ENCODE peak calls at places on chromosomes 12 and 14, in seven cellular contexts. O is stimulated activated CD8-positive, alpha-beta memory T cell treated with anti-CD3 and anti-CD28 coated beads, Interleukin-7, amount 100 ng/mL, for 24 hours; R is mesenchymal stem cell; X is activated CD4-positive, alpha-beta T cell treated with anti-CD3 and anti-CD28 coated beads, Interleukin-2, amount 10 ng/mL, durations not matched to agents 7 days and 5 days; C is HFF-Myc; M is NCI-H460; K is fibroblast of pulmonary artery. E is an unnamed sample.

GRCh38 chr12:14915736-14916135 is 22.6 kb downstream of the ERP27 start:
- DNase-seq in O (no peak), C (no peak), K (no peak), R (no peak), M (no peak), X (no peak), E (no peak)

GRCh38 chr12:90576707-90577106 is 378.3 kb downstream of the CCER1 start:
- DNase-seq in K (no peak), M (no peak), X (no peak), R (no peak), O (no peak), C (no peak), E (no peak)

GRCh38 chr12:39467432-39467870 is 24.5 kb upstream of the KIF21A start:
- DNase-seq in K (peak), X (no peak), O (no peak), M (no peak), R (peak), C (no peak), E (no peak)

GRCh38 chr12:108643941-108644742 is 10.4 kb upstream of the SELPLG start:
- DNase-seq in O (no peak), X (no peak), K (no peak), R (no peak), C (no peak), M (peak), E (no peak)

GRCh38 chr12:9331218-9331626 is 123.0 kb upstream of the PZP start:
- DNase-seq in K (peak), C (no peak), X (peak), R (peak), M (peak), O (peak), E (peak)

GRCh38 chr14:28731358-28731757 is 35.2 kb upstream of the FOXG1 start:
- DNase-seq in K (no peak), X (no peak), C (no peak), M (no peak), R (no peak), O (no peak), E (no peak)

GRCh38 chr14:52439476-52439875 is 112.8 kb downstream of the TXNDC16 start:
- DNase-seq in O (no peak), M (no peak), X (no peak), C (no peak), K (no peak), R (no peak), E (no peak)

GRCh38 chr12:16323010-16323409 is 24.4 kb upstream of the MGST1 start:
- DNase-seq in M (no peak), C (no peak), K (no peak), R (no peak), O (no peak), X (no peak), E (no peak)

GRCh38 chr14:31937730-31938346 is 139.3 kb upstream of the ARHGAP5 start:
- DNase-seq in C (peak), M (peak), X (peak), R (peak), O (peak), K (peak), E (no peak)

GRCh38 chr14:76726551-76726961 is 34.7 kb upstream of the VASH1 start:
- DNase-seq in X (no peak), R (no peak), C (no peak), O (no peak), K (no peak), M (no peak), E (no peak)

E was measured in glutamatergic neuron.